ENCODE peak calls at places on chromosomes 16 and 17, in ten cellular contexts. N is T-helper 2 cell, E is ACHN, L is nephron progenitor cell, W is activated T-cell treated with anti-CD3 and anti-CD28 coated beads for 4 hours, F is NCI-H345, X is dorsolateral prefrontal cortex, Q is tibial nerve, S is heart left ventricle, J is mesendoderm. C is an unnamed sample.

GRCh38 chr16:56977256-56977655 is 12.1 kb upstream of the NLRC5 start:
- DNase-seq in N (no peak), E (no peak), L (no peak), W (no peak), F (no peak), X (no peak), Q (no peak), S (no peak), J (no peak), C (no peak)

GRCh38 chr17:9371019-9371418 is 204.6 kb downstream of the STX8 start:
- DNase-seq in N (no peak), E (peak), L (no peak), W (no peak), F (peak), X (no peak), Q (no peak), S (no peak), J (no peak), C (peak)

GRCh38 chr17:6708357-6708961 is 4.7 kb downstream of the SLC13A5 start:
- DNase-seq in N (no peak), E (no peak), L (no peak), W (no peak), F (no peak), X (no peak), Q (no peak), S (no peak), J (no peak), C (no peak)

GRCh38 chr16:74448990-74449389 is 27.7 kb upstream of the CLEC18B start:
- DNase-seq in N (no peak), E (peak), L (no peak), W (no peak), F (no peak), X (no peak), Q (peak), S (peak), J (peak), C (no peak)

GRCh38 chr17:77924757-77925336 is 33.7 kb upstream of the TNRC6C start:
- DNase-seq in N (no peak), E (no peak), L (peak), W (no peak), F (peak), X (peak), Q (peak), S (peak), J (peak), C (no peak)

GRCh38 chr17:4658478-4659305 is 17.2 kb upstream of the ALOX15 start:
- DNase-seq in N (no peak), E (peak), L (no peak), W (no peak), F (no peak), X (no peak), Q (no peak), S (no peak), J (no peak), C (no peak)

GRCh38 chr17:66466933-66467367 is 164.5 kb downstream of the PRKCA start:
- DNase-seq in N (no peak), E (peak), L (no peak), W (no peak), F (no peak), X (no peak), Q (no peak), S (no peak), J (peak), C (no peak)

GRCh38 chr17:40500709-40501108 is 714 bp downstream of the TNS4 start:
- DNase-seq in N (no peak), E (no peak), L (no peak), W (no peak), F (no peak), X (no peak), Q (no peak), S (no peak), J (no peak), C (no peak)

GRCh38 chr17:81309140-81309858 is 14.2 kb upstream of the SLC38A10 start:
- DNase-seq in N (no peak), E (peak), L (peak), W (no peak), F (no peak), X (peak), Q (peak), S (peak), J (peak), C (peak)

GRCh38 chr16:89918453-89919347 is at the start of gene MC1R:
- DNase-seq in N (no peak), E (peak), L (peak), W (no peak), F (peak), X (no peak), Q (no peak), S (peak), J (peak), C (no peak)

GRCh38 chr16:54694651-54695050 is 236.0 kb upstream of the IRX5 start:
- DNase-seq in N (no peak), E (no peak), L (no peak), W (no peak), F (no peak), X (no peak), Q (no peak), S (no peak), J (no peak), C (no peak)

GRCh38 chr17:10115536-10115932 is 82.9 kb downstream of the GAS7 start:
- DNase-seq in N (no peak), E (no peak), L (no peak), W (no peak), F (no peak), X (no peak), Q (no peak), S (no peak), J (no peak), C (no peak)

GRCh38 chr17:59311051-59311468 is 20.4 kb upstream of the YPEL2 start:
- DNase-seq in N (peak), E (peak), L (peak), W (peak), F (peak), X (no peak), Q (peak), S (no peak), J (peak), C (peak)

GRCh38 chr17:72702136-72702735 is 390.3 kb downstream of the SLC39A11 start:
- DNase-seq in N (no peak), E (peak), L (no peak), W (no peak), F (no peak), X (no peak), Q (no peak), S (no peak), J (no peak), C (no peak)

GRCh38 chr17:69047368-69048263 is 13.1 kb downstream of the ABCA9 start:
- DNase-seq in N (no peak), E (no peak), L (peak), W (no peak), F (no peak), X (no peak), Q (peak), S (peak), J (peak), C (no peak)

GRCh38 chr17:66540131-66540781 is 237.8 kb downstream of the PRKCA start:
- DNase-seq in N (no peak), E (no peak), L (peak), W (no peak), F (no peak), X (peak), Q (peak), S (peak), J (peak), C (no peak)

GRCh38 chr17:81711814-81712467 is at the start of gene SLC25A10:
- DNase-seq in N (peak), E (peak), L (peak), W (peak), F (peak), X (peak), Q (peak), S (peak), J (peak), C (peak)

GRCh38 chr16:54504372-54504771 is 217.8 kb upstream of the IRX3 start:
- DNase-seq in N (no peak), E (no peak), L (no peak), W (no peak), F (peak), X (no peak), Q (no peak), S (peak), J (peak), C (no peak)

GRCh38 chr17:48850792-48851325 is 20.0 kb downstream of the CALCOCO2 start:
- DNase-seq in N (no peak), E (no peak), L (no peak), W (no peak), F (no peak), X (no peak), Q (no peak), S (no peak), J (no peak), C (no peak)

GRCh38 chr17:18205861-18206260 is 19.6 kb upstream of the LLGL1 start:
- DNase-seq in N (no peak), E (no peak), L (no peak), W (no peak), F (no peak), X (no peak), Q (no peak), S (no peak), J (no peak), C (no peak)

GRCh38 chr16:81220369-81220768 is 18.1 kb upstream of the BCO1 start:
- DNase-seq in N (no peak), E (no peak), L (no peak), W (no peak), F (peak), X (no peak), Q (no peak), S (no peak), J (no peak), C (no peak)

GRCh38 chr17:67833946-67834631 is 8.8 kb downstream of the BPTF start:
- DNase-seq in N (no peak), E (no peak), L (no peak), W (no peak), F (no peak), X (no peak), Q (no peak), S (no peak), J (peak), C (no peak)

GRCh38 chr17:302300-302698 is 50.3 kb downstream of the RPH3AL start:
- DNase-seq in N (no peak), E (no peak), L (no peak), W (no peak), F (no peak), X (no peak), Q (no peak), S (peak), J (no peak), C (no peak)

GRCh38 chr16:57479422-57480126 is 6.7 kb downstream of the DOK4 start:
- DNase-seq in N (no peak), E (peak), L (peak), W (no peak), F (no peak), X (peak), Q (no peak), S (peak), J (peak), C (no peak)

GRCh38 chr16:83965444-83966152 is 2.4 kb upstream of the NECAB2 start:
- DNase-seq in N (no peak), E (no peak), L (no peak), W (no peak), F (no peak), X (no peak), Q (no peak), S (no peak), J (no peak), C (no peak)

GRCh38 chr16:61243954-61244353 is 792.3 kb downstream of the CDH8 start:
- DNase-seq in N (no peak), E (no peak), L (no peak), W (no peak), F (no peak), X (no peak), Q (no peak), S (no peak), J (no peak), C (no peak)

GRCh38 chr16:84451781-84452180 is 52.7 kb downstream of the MEAK7 start:
- DNase-seq in N (no peak), E (no peak), L (no peak), W (no peak), F (no peak), X (no peak), Q (no peak), S (no peak), J (no peak), C (no peak)

GRCh38 chr16:29170393-29171239 is 185.8 kb downstream of the LAT start:
- DNase-seq in N (no peak), E (no peak), L (no peak), W (no peak), F (no peak), X (no peak), Q (no peak), S (peak), J (no peak), C (no peak)

GRCh38 chr17:6938637-6939036 is 57.2 kb upstream of the ALOX12 start:
- DNase-seq in N (no peak), E (no peak), L (no peak), W (no peak), F (no peak), X (no peak), Q (no peak), S (no peak), J (no peak), C (no peak)

GRCh38 chr16:52034830-52035229 is 512.1 kb downstream of the TOX3 start:
- DNase-seq in N (no peak), E (no peak), L (no peak), W (no peak), F (no peak), X (no peak), Q (no peak), S (no peak), J (no peak), C (no peak)

GRCh38 chr16:50372611-50373344 is 4.0 kb upstream of the BRD7 start:
- DNase-seq in N (no peak), E (no peak), L (no peak), W (no peak), F (peak), X (no peak), Q (no peak), S (peak), J (no peak), C (no peak)

GRCh38 chr17:72462396-72462795 is 341.6 kb downstream of the SOX9 start:
- DNase-seq in N (no peak), E (no peak), L (no peak), W (no peak), F (no peak), X (no peak), Q (no peak), S (no peak), J (no peak), C (no peak)

GRCh38 chr16:80300456-80300855 is 240.3 kb upstream of the DYNLRB2 start:
- DNase-seq in N (no peak), E (no peak), L (no peak), W (no peak), F (no peak), X (no peak), Q (no peak), S (no peak), J (no peak), C (no peak)

GRCh38 chr17:2395258-2396170 is 5.3 kb downstream of the MNT start:
- DNase-seq in N (no peak), E (peak), L (no peak), W (no peak), F (no peak), X (no peak), Q (no peak), S (peak), J (peak), C (no peak)

GRCh38 chr17:7912927-7913524 is 3.1 kb downstream of the RNF227 start:
- DNase-seq in N (peak), E (peak), L (peak), W (no peak), F (peak), X (no peak), Q (peak), S (no peak), J (peak), C (peak)

GRCh38 chr17:73172252-73172651 is 7.4 kb downstream of the SSTR2 start:
- DNase-seq in N (no peak), E (no peak), L (no peak), W (no peak), F (no peak), X (no peak), Q (no peak), S (no peak), J (no peak), C (no peak)

GRCh38 chr16:82652826-82653225 is 26.1 kb downstream of the CDH13 start:
- DNase-seq in N (no peak), E (no peak), L (no peak), W (no peak), F (no peak), X (no peak), Q (no peak), S (no peak), J (no peak), C (no peak)

GRCh38 chr16:8867483-8868271 is 1.1 kb downstream of the CARHSP1 start:
- DNase-seq in N (no peak), E (no peak), L (peak), W (no peak), F (peak), X (peak), Q (peak), S (peak), J (peak), C (no peak)

GRCh38 chr17:48053758-48054237 is 5.6 kb downstream of the NFE2L1 start:
- DNase-seq in N (no peak), E (no peak), L (no peak), W (no peak), F (no peak), X (no peak), Q (no peak), S (no peak), J (no peak), C (no peak)

GRCh38 chr16:87507351-87508069 is 14.7 kb upstream of the ZCCHC14 start:
- DNase-seq in N (no peak), E (peak), L (no peak), W (no peak), F (no peak), X (no peak), Q (no peak), S (no peak), J (no peak), C (no peak)